ENCODE peak calls at places on chromosomes 5 and 9, in eight cellular contexts. One of them, this sample, is unnamed.

GRCh38 chr5:63127054-63127453 is 548.4 kb downstream of the LRRC70 start:
- DNase-seq in activated T-cell treated with anti-CD3 and anti-CD28 coated beads, Interleukin-2, amount 50 U/mL, for 1 hour: no peak
- DNase-seq in activated T-helper 1 cell treated with anti-CD3 and anti-CD28 coated beads, Interleukin-2, amount 50 U/mL, for 16 hours: no peak
- DNase-seq in fibroblast of the aortic adventitia: peak
- DNase-seq in NCI-H1694 treated with DMSO at 0.1 percent for 48 hours: no peak
- DNase-seq in AG08395: peak
- DNase-seq in SW480: no peak
- DNase-seq in frontal cortex: no peak
- DNase-seq in this sample: no peak

GRCh38 chr5:34914671-34915138 is 599 bp downstream of the RAD1 start:
- DNase-seq in fibroblast of the aortic adventitia: peak
- DNase-seq in activated T-helper 1 cell treated with anti-CD3 and anti-CD28 coated beads, Interleukin-2, amount 50 U/mL, for 16 hours: no peak
- DNase-seq in frontal cortex: no peak
- DNase-seq in AG08395: no peak
- DNase-seq in SW480: peak
- DNase-seq in NCI-H1694 treated with DMSO at 0.1 percent for 48 hours: peak
- DNase-seq in activated T-cell treated with anti-CD3 and anti-CD28 coated beads, Interleukin-2, amount 50 U/mL, for 1 hour: peak
- DNase-seq in this sample: peak

GRCh38 chr9:4855861-4856260 is 63.1 kb downstream of the RCL1 start:
- DNase-seq in activated T-cell treated with anti-CD3 and anti-CD28 coated beads, Interleukin-2, amount 50 U/mL, for 1 hour: no peak
- DNase-seq in NCI-H1694 treated with DMSO at 0.1 percent for 48 hours: no peak
- DNase-seq in frontal cortex: peak
- DNase-seq in activated T-helper 1 cell treated with anti-CD3 and anti-CD28 coated beads, Interleukin-2, amount 50 U/mL, for 16 hours: no peak
- DNase-seq in fibroblast of the aortic adventitia: peak
- DNase-seq in AG08395: peak
- DNase-seq in SW480: no peak
- DNase-seq in this sample: peak

GRCh38 chr5:36777105-36777757 is 99.3 kb upstream of the NIPBL start:
- DNase-seq in AG08395: peak
- DNase-seq in NCI-H1694 treated with DMSO at 0.1 percent for 48 hours: no peak
- DNase-seq in fibroblast of the aortic adventitia: peak
- DNase-seq in activated T-cell treated with anti-CD3 and anti-CD28 coated beads, Interleukin-2, amount 50 U/mL, for 1 hour: no peak
- DNase-seq in activated T-helper 1 cell treated with anti-CD3 and anti-CD28 coated beads, Interleukin-2, amount 50 U/mL, for 16 hours: no peak
- DNase-seq in frontal cortex: peak
- DNase-seq in SW480: peak
- DNase-seq in this sample: peak

GRCh38 chr5:130541617-130542221 is 623.3 kb downstream of the HINT1 start:
- DNase-seq in activated T-cell treated with anti-CD3 and anti-CD28 coated beads, Interleukin-2, amount 50 U/mL, for 1 hour: no peak
- DNase-seq in SW480: no peak
- DNase-seq in frontal cortex: no peak
- DNase-seq in activated T-helper 1 cell treated with anti-CD3 and anti-CD28 coated beads, Interleukin-2, amount 50 U/mL, for 16 hours: no peak
- DNase-seq in fibroblast of the aortic adventitia: peak
- DNase-seq in NCI-H1694 treated with DMSO at 0.1 percent for 48 hours: no peak
- DNase-seq in AG08395: no peak
- DNase-seq in this sample: peak

GRCh38 chr9:105921057-105921721 is 226.8 kb downstream of the TMEM38B start:
- DNase-seq in fibroblast of the aortic adventitia: no peak
- DNase-seq in frontal cortex: no peak
- DNase-seq in SW480: no peak
- DNase-seq in activated T-helper 1 cell treated with anti-CD3 and anti-CD28 coated beads, Interleukin-2, amount 50 U/mL, for 16 hours: no peak
- DNase-seq in AG08395: no peak
- DNase-seq in NCI-H1694 treated with DMSO at 0.1 percent for 48 hours: no peak
- DNase-seq in activated T-cell treated with anti-CD3 and anti-CD28 coated beads, Interleukin-2, amount 50 U/mL, for 1 hour: no peak
- DNase-seq in this sample: no peak

GRCh38 chr5:118531276-118531675 is 457.1 kb downstream of the DTWD2 start:
- DNase-seq in fibroblast of the aortic adventitia: no peak
- DNase-seq in activated T-helper 1 cell treated with anti-CD3 and anti-CD28 coated beads, Interleukin-2, amount 50 U/mL, for 16 hours: no peak
- DNase-seq in SW480: no peak
- DNase-seq in AG08395: no peak
- DNase-seq in activated T-cell treated with anti-CD3 and anti-CD28 coated beads, Interleukin-2, amount 50 U/mL, for 1 hour: no peak
- DNase-seq in frontal cortex: no peak
- DNase-seq in NCI-H1694 treated with DMSO at 0.1 percent for 48 hours: no peak
- DNase-seq in this sample: no peak

GRCh38 chr5:112951124-112951702 is 25.4 kb upstream of the DCP2 start:
- DNase-seq in NCI-H1694 treated with DMSO at 0.1 percent for 48 hours: no peak
- DNase-seq in activated T-helper 1 cell treated with anti-CD3 and anti-CD28 coated beads, Interleukin-2, amount 50 U/mL, for 16 hours: no peak
- DNase-seq in activated T-cell treated with anti-CD3 and anti-CD28 coated beads, Interleukin-2, amount 50 U/mL, for 1 hour: no peak
- DNase-seq in SW480: no peak
- DNase-seq in fibroblast of the aortic adventitia: no peak
- DNase-seq in frontal cortex: no peak
- DNase-seq in AG08395: no peak
- DNase-seq in this sample: no peak

GRCh38 chr9:113737414-113738271 is 138.5 kb upstream of the ZNF618 start:
- DNase-seq in frontal cortex: peak
- DNase-seq in AG08395: peak
- DNase-seq in activated T-cell treated with anti-CD3 and anti-CD28 coated beads, Interleukin-2, amount 50 U/mL, for 1 hour: no peak
- DNase-seq in SW480: peak
- DNase-seq in NCI-H1694 treated with DMSO at 0.1 percent for 48 hours: peak
- DNase-seq in activated T-helper 1 cell treated with anti-CD3 and anti-CD28 coated beads, Interleukin-2, amount 50 U/mL, for 16 hours: no peak
- DNase-seq in fibroblast of the aortic adventitia: peak
- DNase-seq in this sample: peak

GRCh38 chr5:122089614-122090013 is 11.6 kb upstream of the LOX start:
- DNase-seq in fibroblast of the aortic adventitia: peak
- DNase-seq in AG08395: peak
- DNase-seq in activated T-cell treated with anti-CD3 and anti-CD28 coated beads, Interleukin-2, amount 50 U/mL, for 1 hour: no peak
- DNase-seq in SW480: no peak
- DNase-seq in frontal cortex: no peak
- DNase-seq in NCI-H1694 treated with DMSO at 0.1 percent for 48 hours: no peak
- DNase-seq in activated T-helper 1 cell treated with anti-CD3 and anti-CD28 coated beads, Interleukin-2, amount 50 U/mL, for 16 hours: no peak
- DNase-seq in this sample: peak

GRCh38 chr9:101566904-101567724 is 27.7 kb downstream of the PPP3R2 start:
- DNase-seq in fibroblast of the aortic adventitia: peak
- DNase-seq in AG08395: peak
- DNase-seq in activated T-helper 1 cell treated with anti-CD3 and anti-CD28 coated beads, Interleukin-2, amount 50 U/mL, for 16 hours: no peak
- DNase-seq in activated T-cell treated with anti-CD3 and anti-CD28 coated beads, Interleukin-2, amount 50 U/mL, for 1 hour: no peak
- DNase-seq in frontal cortex: no peak
- DNase-seq in SW480: peak
- DNase-seq in NCI-H1694 treated with DMSO at 0.1 percent for 48 hours: peak
- DNase-seq in this sample: peak

GRCh38 chr9:89361816-89362646 is 43.7 kb downstream of the SECISBP2 start:
- DNase-seq in frontal cortex: no peak
- DNase-seq in NCI-H1694 treated with DMSO at 0.1 percent for 48 hours: no peak
- DNase-seq in SW480: no peak
- DNase-seq in fibroblast of the aortic adventitia: no peak
- DNase-seq in AG08395: no peak
- DNase-seq in activated T-cell treated with anti-CD3 and anti-CD28 coated beads, Interleukin-2, amount 50 U/mL, for 1 hour: no peak
- DNase-seq in activated T-helper 1 cell treated with anti-CD3 and anti-CD28 coated beads, Interleukin-2, amount 50 U/mL, for 16 hours: no peak
- DNase-seq in this sample: no peak